ENCODE peak calls at places on chromosomes 5 and 9, in five cellular contexts. M is GM13976; Q is activated naive CD4-positive, alpha-beta T cell; P is omental fat pad; D is stimulated activated naive CD8-positive, alpha-beta T cell treated with anti-CD3 and anti-CD28 coated beads, Interleukin-15, amount 100 ng/mL, for 72 hours. F is an unnamed sample.

GRCh38 chr5:133825631-133826289 is 142.7 kb downstream of the C5orf15 start:
- DNase-seq in M (no peak), Q (no peak), P (no peak), D (peak), F (no peak)

GRCh38 chr5:169429044-169429443 is 128.1 kb upstream of the SLIT3 start:
- DNase-seq in M (no peak), Q (no peak), P (no peak), D (no peak), F (no peak)

GRCh38 chr9:136784249-136784996 is 6.7 kb upstream of the TMEM141 start:
- DNase-seq in M (peak), Q (no peak), P (no peak), D (no peak), F (no peak)

GRCh38 chr9:133679056-133679455 is 42.9 kb downstream of the DBH start:
- DNase-seq in M (no peak), Q (no peak), P (no peak), D (no peak), F (no peak)

GRCh38 chr9:20032413-20033006 is 243.7 kb upstream of the SLC24A2 start:
- DNase-seq in M (no peak), Q (no peak), P (no peak), D (no peak), F (no peak)

GRCh38 chr5:55219770-55220169 is 7.3 kb downstream of the MCIDAS start:
- DNase-seq in M (no peak), Q (no peak), P (no peak), D (no peak), F (no peak)

GRCh38 chr9:129414377-129415021 is 206.4 kb downstream of the C9orf50 start:
- DNase-seq in M (no peak), Q (peak), P (no peak), D (no peak), F (peak)

GRCh38 chr5:109857405-109858031 is 167.8 kb downstream of the MAN2A1 start:
- DNase-seq in M (no peak), Q (peak), P (no peak), D (no peak), F (no peak)

GRCh38 chr9:95495988-95496387 is 20.8 kb downstream of the PTCH1 start:
- DNase-seq in M (no peak), Q (no peak), P (no peak), D (no peak), F (no peak)

GRCh38 chr5:173016621-173017046 is 33.1 kb downstream of the ATP6V0E1 start:
- DNase-seq in M (no peak), Q (no peak), P (no peak), D (no peak), F (no peak)

GRCh38 chr9:119634036-119634435 is 264.8 kb upstream of the BRINP1 start:
- DNase-seq in M (no peak), Q (no peak), P (no peak), D (no peak), F (no peak)

GRCh38 chr9:133375116-133375723 is 640 bp downstream of the SURF4 start:
- DNase-seq in M (peak), Q (no peak), P (no peak), D (peak), F (no peak)

GRCh38 chr5:73222173-73222572 is 49.2 kb downstream of the TMEM174 start:
- DNase-seq in M (no peak), Q (no peak), P (no peak), D (no peak), F (no peak)

GRCh38 chr9:13064060-13064459 is 215.4 kb downstream of the MPDZ start:
- DNase-seq in M (no peak), Q (no peak), P (no peak), D (no peak), F (no peak)

GRCh38 chr5:125401724-125402622 is 655.5 kb upstream of the ZNF608 start:
- DNase-seq in M (no peak), Q (no peak), P (no peak), D (no peak), F (no peak)

GRCh38 chr5:112189328-112189840 is 229.7 kb downstream of the EPB41L4A start:
- DNase-seq in M (no peak), Q (no peak), P (no peak), D (no peak), F (no peak)

GRCh38 chr9:138009016-138009415 is 131.4 kb downstream of the CACNA1B start:
- DNase-seq in M (no peak), Q (no peak), P (no peak), D (no peak), F (no peak)

GRCh38 chr9:116480700-116481099 is 206.4 kb upstream of the TRIM32 start:
- DNase-seq in M (no peak), Q (no peak), P (no peak), D (no peak), F (no peak)

GRCh38 chr5:149656576-149657182 is 73.4 kb upstream of the PPARGC1B start:
- DNase-seq in M (peak), Q (no peak), P (no peak), D (no peak), F (peak)

GRCh38 chr5:126182901-126183695 is 240.1 kb upstream of the GRAMD2B start:
- DNase-seq in M (no peak), Q (no peak), P (no peak), D (no peak), F (no peak)

GRCh38 chr9:5863092-5863746 is 27.5 kb upstream of the MLANA start:
- DNase-seq in M (no peak), Q (no peak), P (no peak), D (no peak), F (no peak)

GRCh38 chr5:146032911-146033310 is 72.5 kb downstream of the PLAC8L1 start:
- DNase-seq in M (no peak), Q (no peak), P (no peak), D (no peak), F (no peak)

GRCh38 chr9:124450241-124450924 is at the start of gene ADGRD2:
- DNase-seq in M (peak), Q (no peak), P (no peak), D (no peak), F (no peak)

GRCh38 chr9:133071484-133072150 is 9.8 kb downstream of the CEL start:
- DNase-seq in M (no peak), Q (no peak), P (no peak), D (no peak), F (no peak)

GRCh38 chr5:23466401-23466886 is 41.0 kb upstream of the PRDM9 start:
- DNase-seq in M (no peak), Q (no peak), P (no peak), D (no peak), F (no peak)

GRCh38 chr5:66945389-66946349 is 250.9 kb downstream of the CD180 start:
- DNase-seq in M (no peak), Q (no peak), P (no peak), D (peak), F (no peak)

GRCh38 chr9:108885643-108886348 is 23.7 kb downstream of the ACTL7A start:
- DNase-seq in M (peak), Q (no peak), P (no peak), D (peak), F (no peak)

GRCh38 chr9:84404095-84404686 is 63.6 kb upstream of the SLC28A3 start:
- DNase-seq in M (peak), Q (no peak), P (no peak), D (peak), F (no peak)

GRCh38 chr5:135192351-135192750 is 158.3 kb upstream of the PITX1 start:
- DNase-seq in M (no peak), Q (no peak), P (no peak), D (no peak), F (no peak)

GRCh38 chr5:34487202-34487879 is 168.8 kb upstream of the RAI14 start:
- DNase-seq in M (no peak), Q (no peak), P (no peak), D (no peak), F (peak)

F was measured in NCI-H460.